ENCODE peak calls at places on chromosomes 12 and 14, in nine cellular contexts. R, I, C, Q, B, U, L, Z and H are unnamed samples.
A peak's percentile ranks its signal among the peaks of the same experiment; 100 is the strongest.

GRCh38 chr14:63510538-63510937 is 32.6 kb downstream of the PPP2R5E start:
- DNase-seq in R (peak; percentile 60), I (no peak), C (peak; percentile 66), Q (no peak), B (peak; percentile 73), U (no peak), L (no peak), Z (no peak), H (no peak)

GRCh38 chr14:99512110-99512449 is 30.9 kb downstream of the CCNK start:
- DNase-seq in R (no peak), I (no peak), C (no peak), Q (no peak), B (no peak), U (no peak), L (no peak), Z (no peak), H (no peak)

GRCh38 chr14:85529803-85530574 is at the start of gene FLRT2:
- DNase-seq in R (no peak), I (peak; percentile 62), C (no peak), Q (peak; percentile 74), B (peak; percentile 44), U (no peak), L (no peak), Z (peak; percentile 48), H (peak; percentile 52)

GRCh38 chr14:69475194-69475818 is 9.2 kb upstream of the PLEKHD1 start:
- DNase-seq in R (peak; percentile 1), I (peak; percentile 7), C (no peak), Q (no peak), B (peak; percentile 7), U (peak; percentile 41), L (no peak), Z (no peak), H (no peak)

GRCh38 chr14:30625533-30625932 is 3.4 kb downstream of the SCFD1 start:
- DNase-seq in R (no peak), I (no peak), C (no peak), Q (no peak), B (no peak), U (no peak), L (no peak), Z (no peak), H (no peak)

GRCh38 chr12:67982165-67982563 is 7.1 kb upstream of the IFNG-AS1 start:
- DNase-seq in R (no peak), I (no peak), C (no peak), Q (no peak), B (no peak), U (no peak), L (no peak), Z (no peak), H (no peak)

GRCh38 chr12:3651585-3652424 is 101.1 kb downstream of the CRACR2A start:
- DNase-seq in R (no peak), I (no peak), C (no peak), Q (no peak), B (no peak), U (no peak), L (no peak), Z (no peak), H (no peak)

GRCh38 chr12:69161835-69162234 is 77.5 kb upstream of the CPSF6 start:
- DNase-seq in R (no peak), I (no peak), C (peak; percentile 83), Q (no peak), B (no peak), U (no peak), L (no peak), Z (no peak), H (no peak)

GRCh38 chr12:102479099-102479887 is 1.1 kb downstream of the IGF1 start:
- DNase-seq in R (no peak), I (peak; percentile 53), C (peak; percentile 62), Q (no peak), B (no peak), U (no peak), L (no peak), Z (no peak), H (peak; percentile 25)

GRCh38 chr14:47675489-47676300 is at the start of gene MDGA2:
- DNase-seq in R (peak; percentile 22), I (peak; percentile 51), C (no peak), Q (no peak), B (no peak), U (no peak), L (no peak), Z (no peak), H (no peak)

GRCh38 chr12:123078531-123079123 is 72.3 kb downstream of the PITPNM2 start:
- DNase-seq in R (no peak), I (no peak), C (no peak), Q (no peak), B (no peak), U (no peak), L (no peak), Z (no peak), H (no peak)

GRCh38 chr12:96578526-96579125 is 89.2 kb downstream of the CFAP54 start:
- DNase-seq in R (peak; percentile 13), I (peak; percentile 70), C (peak; percentile 57), Q (no peak), B (peak; percentile 64), U (peak; percentile 33), L (no peak), Z (no peak), H (no peak)

GRCh38 chr12:71589478-71589881 is 74.2 kb downstream of the ZFC3H1 start:
- DNase-seq in R (no peak), I (no peak), C (no peak), Q (no peak), B (peak; percentile 45), U (no peak), L (no peak), Z (no peak), H (no peak)

GRCh38 chr12:27751386-27752047 is 28.5 kb upstream of the KLHL42 start:
- DNase-seq in R (no peak), I (peak; percentile 30), C (no peak), Q (no peak), B (no peak), U (no peak), L (no peak), Z (peak; percentile 79), H (no peak)

GRCh38 chr12:120381752-120382419 is 12.9 kb upstream of the MSI1 start:
- DNase-seq in R (no peak), I (peak; percentile 74), C (no peak), Q (no peak), B (peak; percentile 77), U (no peak), L (no peak), Z (no peak), H (no peak)

GRCh38 chr12:32926963-32927362 is 30.4 kb upstream of the PKP2 start:
- DNase-seq in R (no peak), I (no peak), C (no peak), Q (no peak), B (no peak), U (no peak), L (no peak), Z (no peak), H (no peak)

GRCh38 chr12:1768585-1768984 is 51.8 kb upstream of the LRTM2 start:
- DNase-seq in R (no peak), I (no peak), C (no peak), Q (no peak), B (no peak), U (no peak), L (no peak), Z (no peak), H (no peak)

GRCh38 chr12:109961201-109961600 is 35.0 kb downstream of the GIT2 start:
- DNase-seq in R (no peak), I (no peak), C (no peak), Q (no peak), B (no peak), U (no peak), L (no peak), Z (no peak), H (no peak)

GRCh38 chr12:82517027-82517426 is 158.7 kb downstream of the METTL25 start:
- DNase-seq in R (peak; percentile 12), I (peak; percentile 7), C (no peak), Q (no peak), B (peak; percentile 4), U (peak; percentile 33), L (no peak), Z (no peak), H (no peak)

GRCh38 chr12:19150273-19150895 is 20.9 kb downstream of the PLEKHA5 start:
- DNase-seq in R (no peak), I (no peak), C (no peak), Q (no peak), B (no peak), U (no peak), L (no peak), Z (no peak), H (no peak)

GRCh38 chr14:93184391-93185332 is at the start of the genes LYSET and MOAP1:
- DNase-seq in R (peak; percentile 85), I (peak; percentile 94), C (no peak), Q (peak; percentile 94), B (peak; percentile 79), U (peak; percentile 88), L (peak; percentile 81), Z (peak; percentile 92), H (peak; percentile 95)
- TF ChIP-seq CTCF in R (no peak), I (no peak), C (peak; percentile 14), Q (peak; percentile 34), B (peak; percentile 14), U (peak; percentile 22), L (no peak), Z (peak; percentile 23), H (peak; percentile 40)

GRCh38 chr14:102317564-102318248 is 1.8 kb upstream of the ZNF839 start:
- DNase-seq in R (peak; percentile 84), I (peak; percentile 45), C (no peak), Q (peak; percentile 57), B (no peak), U (peak; percentile 28), L (no peak), Z (no peak), H (peak; percentile 36)
- TF ChIP-seq CTCF in R (peak; percentile 49), I (no peak), C (peak; percentile 33), Q (no peak), B (no peak), U (no peak), L (no peak), Z (no peak), H (no peak)

GRCh38 chr14:90693413-90693812 is 122.8 kb downstream of the TTC7B start:
- DNase-seq in R (no peak), I (no peak), C (no peak), Q (no peak), B (no peak), U (no peak), L (no peak), Z (no peak), H (no peak)
- TF ChIP-seq CTCF in R (no peak), I (no peak), C (no peak), Q (no peak), B (no peak), U (no peak), L (no peak), Z (no peak), H (no peak)

DNA sequence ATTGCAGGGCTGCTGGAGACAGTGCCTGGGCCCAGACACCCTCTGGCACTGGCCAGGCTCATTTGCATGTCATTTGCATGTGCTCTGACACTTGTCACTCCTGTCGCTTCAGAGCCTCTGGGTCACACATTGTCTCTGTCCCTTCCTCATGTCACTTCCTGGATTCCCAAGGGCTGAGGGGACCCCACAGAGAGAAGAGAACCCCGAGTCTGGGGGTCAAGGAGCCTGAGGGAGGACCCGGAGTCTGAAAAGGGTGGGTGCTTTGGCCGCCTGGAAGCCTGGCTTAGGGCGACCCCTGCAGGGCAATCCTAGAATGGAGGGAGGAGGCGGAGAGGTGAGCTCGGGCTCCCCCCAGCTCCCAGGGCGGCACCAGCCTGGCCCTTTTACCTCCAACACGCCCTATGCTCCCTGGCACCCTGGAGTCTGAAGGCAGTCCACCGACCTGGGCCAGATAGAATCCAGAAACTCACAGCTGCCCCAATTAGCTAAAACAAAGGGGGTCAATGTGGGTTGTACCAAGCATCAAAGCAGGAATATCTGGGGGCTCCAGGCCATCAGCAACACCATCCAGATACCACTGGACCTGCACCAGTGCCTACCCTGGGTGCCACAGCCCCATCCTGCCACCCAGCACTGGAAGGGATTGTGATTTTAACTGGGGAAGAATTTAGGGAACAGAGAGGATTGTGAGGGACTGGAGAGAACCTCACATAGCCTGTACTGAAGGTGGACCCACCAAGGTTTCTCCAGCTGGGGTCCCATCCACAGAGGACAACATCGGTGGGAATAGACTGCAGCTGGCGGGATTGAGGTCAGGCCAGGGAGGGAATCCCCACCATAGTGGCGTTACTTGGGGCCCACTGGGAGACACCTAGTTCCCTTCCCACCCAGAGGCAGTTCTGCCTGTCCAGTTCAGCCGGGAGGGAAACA is 21.8 kb upstream of the KRT78 start:
- DNase-seq in R (peak; percentile 55), I (peak; percentile 74), C (no peak), Q (peak; percentile 63), B (peak; percentile 25), U (peak; percentile 69), L (peak; percentile 59), Z (no peak), H (peak; percentile 87)
- TF ChIP-seq CTCF in R (peak; percentile 89), I (peak; percentile 65), C (peak; percentile 83), Q (peak; percentile 56), B (peak; percentile 80), U (peak; percentile 46), L (no peak), Z (peak; percentile 42), H (peak; percentile 74)